ENCODE peak calls at places on chromosome 16, in seven cellular contexts. W is CD4-positive, alpha-beta memory T cell; F is heart right ventricle; R is OCI-LY7; U is HCT116; I is tibial nerve; H is CD8-positive, alpha-beta T cell. L is an unnamed sample.

GRCh38 chr16:87344165-87344930 is 27.2 kb upstream of the C16orf95 start:
- DNase-seq in W (no peak), H (no peak), F (peak; percentile 11), R (no peak), I (no peak), U (no peak), L (no peak)

GRCh38 chr16:86444274-86445060 is 65.9 kb upstream of the FOXF1 start:
- DNase-seq in H (no peak), R (no peak), W (no peak), F (no peak), U (no peak), I (no peak), L (no peak)

GRCh38 chr16:82091225-82091624 is 56.2 kb downstream of the HSD17B2 start:
- DNase-seq in U (no peak), H (no peak), F (no peak), R (no peak), I (no peak), W (no peak), L (no peak)

GRCh38 chr16:22888791-22889190 is 74.8 kb downstream of the HS3ST2 start:
- DNase-seq in R (no peak), W (no peak), U (no peak), H (no peak), I (no peak), F (no peak), L (no peak)

GRCh38 chr16:8644513-8645140 is 23.1 kb downstream of the METTL22 start:
- DNase-seq in W (peak; percentile 6), F (no peak), U (no peak), H (peak; percentile 10), I (peak; percentile 21), R (no peak), L (no peak)

GRCh38 chr16:19672378-19672777 is 45.6 kb downstream of the KNOP1 start:
- DNase-seq in W (no peak), F (no peak), R (no peak), I (no peak), H (no peak), U (no peak), L (no peak)

GRCh38 chr16:84617068-84617630 is 729 bp downstream of the COTL1 start:
- DNase-seq in R (peak; percentile 64), I (no peak), H (no peak), U (no peak), F (peak; percentile 37), W (peak; percentile 55), L (no peak)

GRCh38 chr16:58021661-58022551 is 3.6 kb upstream of the MMP15 start:
- DNase-seq in W (no peak), R (no peak), F (no peak), U (no peak), I (no peak), H (no peak), L (no peak)

GRCh38 chr16:1326380-1326779 is 7.1 kb upstream of the BAIAP3 start:
- DNase-seq in W (no peak), F (no peak), R (no peak), H (no peak), I (no peak), U (no peak), L (no peak)

GRCh38 chr16:62738631-62739030 is 702.4 kb upstream of the CDH8 start:
- DNase-seq in R (no peak), F (no peak), H (no peak), U (no peak), I (no peak), W (no peak), L (no peak)

GRCh38 chr16:71917900-71918299 is 22.6 kb downstream of the IST1 start:
- DNase-seq in U (no peak), R (no peak), I (no peak), W (no peak), F (no peak), H (no peak), L (no peak)

GRCh38 chr16:49492896-49493620 is 119.5 kb downstream of the C16orf78 start:
- DNase-seq in H (no peak), I (no peak), R (no peak), W (no peak), U (no peak), F (no peak), L (no peak)

GRCh38 chr16:57593021-57593420 is 35.4 kb upstream of the ADGRG1 start:
- DNase-seq in I (no peak), W (no peak), H (no peak), R (no peak), U (no peak), F (no peak), L (no peak)

GRCh38 chr16:75239463-75240122 is 11.8 kb downstream of the BCAR1 start:
- DNase-seq in W (no peak), U (no peak), I (no peak), H (no peak), F (no peak), R (no peak), L (no peak)

GRCh38 chr16:50152386-50152806 is 710 bp upstream of the TENT4B start:
- DNase-seq in H (peak; percentile 47), F (no peak), U (no peak), W (peak; percentile 77), R (no peak), I (no peak), L (peak; percentile 33)

GRCh38 chr16:85303354-85303883 is 191.1 kb upstream of the CIBAR2 start:
- DNase-seq in H (peak; percentile 65), U (peak; percentile 65), W (peak; percentile 61), F (peak; percentile 77), R (peak; percentile 85), I (no peak), L (no peak)

GRCh38 chr16:15521390-15521757 is 87.0 kb downstream of the BMERB1 start:
- DNase-seq in W (no peak), F (no peak), R (no peak), I (no peak), U (no peak), H (no peak), L (no peak)

GRCh38 chr16:87592018-87592712 is 10.1 kb upstream of the JPH3 start:
- DNase-seq in R (no peak), U (no peak), W (no peak), F (no peak), I (no peak), H (no peak), L (no peak)

GRCh38 chr16:67968440-67969285 is at the start of gene SLC12A4:
- DNase-seq in H (peak; percentile 74), R (peak; percentile 89), U (peak; percentile 19), W (peak; percentile 81), I (peak; percentile 65), F (peak; percentile 93), L (peak; percentile 76)

GRCh38 chr16:28998837-28999236 is 14.0 kb downstream of the LAT start:
- DNase-seq in F (no peak), W (no peak), I (no peak), H (no peak), U (no peak), R (no peak), L (no peak)

GRCh38 chr16:29000019-29000418 is 15.2 kb downstream of the LAT start:
- DNase-seq in W (no peak), R (no peak), F (no peak), U (no peak), I (no peak), H (no peak), L (no peak)

DNA sequence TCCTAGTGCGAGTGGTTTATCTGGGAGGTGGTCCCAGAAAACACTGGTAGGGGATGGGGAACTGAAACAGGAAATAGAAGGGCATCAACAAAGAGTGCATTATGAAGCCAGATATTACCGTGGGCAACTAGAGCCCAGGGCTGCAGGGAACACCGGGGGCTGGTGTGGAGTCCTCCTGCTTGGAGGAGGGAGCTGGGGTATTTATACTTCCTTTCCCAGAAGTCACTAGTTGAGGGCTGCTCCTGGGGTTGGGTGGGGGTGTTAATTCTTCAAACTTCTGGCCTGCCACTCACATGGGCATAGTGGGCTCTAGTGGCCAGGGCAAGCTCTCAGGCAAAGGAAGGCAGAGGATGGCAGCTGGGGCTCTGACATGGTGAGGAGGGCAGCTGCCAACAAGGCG is 14.7 kb downstream of the LAT start:
- DNase-seq in I (no peak), H (no peak), R (no peak), U (no peak), F (no peak), W (no peak), L (no peak)
- H3K27ac ChIP-seq in I (no peak overlapping the region), H (no peak overlapping the region), R (no peak overlapping the region), U (no peak overlapping the region), F (no peak overlapping the region), W (no peak overlapping the region), L (no peak overlapping the region)

DNA sequence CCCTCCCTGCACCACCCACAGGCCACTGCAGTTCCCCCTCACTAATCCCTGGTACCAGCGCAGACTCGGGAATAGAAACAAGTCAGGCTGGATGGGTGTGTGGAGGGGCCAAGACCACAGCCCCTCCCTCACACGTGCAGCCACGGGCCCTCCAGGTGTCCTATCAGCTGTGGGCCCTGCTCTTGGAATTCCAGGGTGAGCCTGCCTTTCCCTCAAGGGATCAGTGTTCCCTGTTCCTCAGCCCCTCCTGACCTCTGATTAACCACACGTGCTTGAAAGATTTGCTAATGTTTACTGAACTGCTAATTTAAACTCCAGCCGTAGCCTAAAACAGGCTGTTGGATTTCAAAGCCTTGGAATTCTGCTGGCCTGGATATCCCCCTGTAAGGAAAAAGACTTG is 146.5 kb downstream of the SOCS1 start:
- DNase-seq in I (no peak), R (no peak), U (no peak), H (no peak), F (no peak), W (no peak), L (no peak)
- H3K4me1 ChIP-seq in I (peaks cover 35% of the 10 kb centered on the region), R (peaks cover 13% of the 10 kb centered on the region), U (no peaks in the 10 kb centered on the region), H (peaks cover 24% of the 10 kb centered on the region), F (peaks cover 32% of the 10 kb centered on the region), W (peaks cover 41% of the 10 kb centered on the region), L (no peaks in the 10 kb centered on the region)

GRCh38 chr16:53081686-53082407 is 27.1 kb downstream of the CHD9 start:
- DNase-seq in W (no peak), R (no peak), F (no peak), U (no peak), I (no peak), H (no peak), L (no peak)

GRCh38 chr16:53083123-53083522 is 28.3 kb downstream of the CHD9 start:
- DNase-seq in R (no peak), H (no peak), I (no peak), U (no peak), F (no peak), W (no peak), L (no peak)

GRCh38 chr16:53080345-53081031 is 25.7 kb downstream of the CHD9 start:
- DNase-seq in I (peak; percentile 47), F (peak; percentile 51), H (no peak), W (no peak), U (no peak), R (no peak), L (peak; percentile 70)

GRCh38 chr16:53082509-53082908 is 27.7 kb downstream of the CHD9 start:
- DNase-seq in R (no peak), H (no peak), U (no peak), I (no peak), W (no peak), F (no peak), L (no peak)

GRCh38 chr16:53081032-53081424 is 26.2 kb downstream of the CHD9 start:
- DNase-seq in R (no peak), I (peak; percentile 20), U (no peak), W (no peak), H (no peak), F (no peak), L (no peak)
- H3K27ac ChIP-seq in R (no peak overlapping the region), I (peak overlapping the region; percentile 86), U (no peak overlapping the region), W (no peak overlapping the region), H (no peak overlapping the region), F (peak overlapping the region; percentile 44), L (peak overlapping the region; percentile 81)

DNA sequence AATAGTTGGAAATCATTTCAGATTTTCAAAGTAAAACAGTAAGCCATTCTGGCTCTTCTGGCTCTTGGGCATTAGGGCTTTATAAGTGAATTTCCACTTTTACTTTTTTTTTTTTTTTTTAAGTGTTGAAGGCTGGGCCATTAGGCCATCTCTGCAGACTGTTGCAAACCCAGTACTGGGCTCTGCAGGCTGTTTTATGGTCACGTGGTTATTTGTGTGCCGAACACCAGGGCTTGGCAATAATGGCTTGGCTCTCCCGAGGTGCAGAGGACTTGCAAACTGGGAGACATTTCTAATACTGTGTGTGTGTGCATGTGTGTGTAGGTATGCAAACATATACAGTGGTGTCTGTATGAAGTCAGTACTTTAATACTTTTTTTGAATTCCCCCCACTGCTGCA is 194.9 kb upstream of the CDH5 start:
- DNase-seq in I (no peak), W (no peak), F (no peak), U (no peak), H (no peak), R (no peak), L (no peak)
- H3K4me1 ChIP-seq in I (no peaks in the 10 kb centered on the region), W (no peaks in the 10 kb centered on the region), F (no peaks in the 10 kb centered on the region), U (no peaks in the 10 kb centered on the region), H (no peaks in the 10 kb centered on the region), R (no peaks in the 10 kb centered on the region), L (no peaks in the 10 kb centered on the region)

L was measured in breast epithelium.